ENCODE peak calls at places on chromosome 4, in five cellular contexts. T is GM23248, O is psoas muscle, Q is esophagus squamous epithelium, V is tibial artery. K is an unnamed sample.

GRCh38 chr4:3302164-3302785 is 9.5 kb downstream of the RGS12 start:
- DNase-seq in V (peak; percentile 17), T (no peak), O (no peak), Q (no peak), K (peak; percentile 50)

GRCh38 chr4:173917255-173917960 is 366.1 kb downstream of the FBXO8 start:
- DNase-seq in Q (no peak), T (peak; percentile 84), V (no peak), O (no peak), K (no peak)

GRCh38 chr4:98688416-98689290 is 30.2 kb upstream of the TSPAN5 start:
- DNase-seq in Q (no peak), T (peak; percentile 80), O (no peak), V (no peak), K (no peak)

GRCh38 chr4:184481544-184481943 is 7.2 kb upstream of the IRF2 start:
- DNase-seq in Q (no peak), O (no peak), T (no peak), V (no peak), K (no peak)

GRCh38 chr4:152038238-152038637 is 277.4 kb upstream of the GATB start:
- DNase-seq in T (peak; percentile 81), Q (no peak), O (no peak), V (no peak), K (no peak)

GRCh38 chr4:173506780-173507211 is 23.2 kb downstream of the HAND2 start:
- DNase-seq in Q (no peak), T (no peak), O (no peak), V (no peak), K (peak; percentile 73)

GRCh38 chr4:4860381-4860802 is 927 bp downstream of the MSX1 start:
- DNase-seq in V (no peak), O (no peak), T (no peak), Q (no peak), K (no peak)

GRCh38 chr4:187415227-187415626 is 580.3 kb upstream of the ZFP42 start:
- DNase-seq in V (no peak), Q (no peak), T (no peak), O (no peak), K (no peak)

GRCh38 chr4:102047616-102048015 is 257.1 kb downstream of the BANK1 start:
- DNase-seq in Q (no peak), V (no peak), O (no peak), T (no peak), K (no peak)

GRCh38 chr4:16437836-16438235 is 211.6 kb upstream of the TAPT1 start:
- DNase-seq in T (peak; percentile 69), O (no peak), V (no peak), Q (no peak), K (no peak)

GRCh38 chr4:110190249-110190648 is 8.2 kb downstream of the ELOVL6 start:
- DNase-seq in V (no peak), O (no peak), Q (no peak), T (no peak), K (no peak)

GRCh38 chr4:16801356-16801755 is 97.1 kb downstream of the LDB2 start:
- DNase-seq in O (no peak), Q (no peak), T (no peak), V (no peak), K (no peak)

GRCh38 chr4:5952286-5953002 is 59.6 kb upstream of the CRMP1 start:
- DNase-seq in Q (no peak), O (no peak), V (no peak), T (no peak), K (no peak)

GRCh38 chr4:24456431-24456830 is 127.9 kb downstream of the DHX15 start:
- DNase-seq in V (no peak), T (no peak), O (no peak), Q (no peak), K (no peak)

GRCh38 chr4:40749717-40750460 is at the start of gene NSUN7:
- DNase-seq in T (peak; percentile 38), V (no peak), O (peak; percentile 57), Q (no peak), K (peak; percentile 78)

GRCh38 chr4:141432000-141432712 is 204.2 kb upstream of the IL15 start:
- DNase-seq in Q (no peak), O (no peak), T (peak; percentile 25), V (no peak), K (no peak)

GRCh38 chr4:25552580-25553271 is 102.9 kb upstream of the SLC34A2 start:
- DNase-seq in V (no peak), O (no peak), T (peak; percentile 2), Q (no peak), K (no peak)

GRCh38 chr4:159227984-159228383 is 125.1 kb downstream of the RAPGEF2 start:
- DNase-seq in T (peak; percentile 82), Q (no peak), O (peak; percentile 79), V (peak; percentile 65), K (peak; percentile 80)

GRCh38 chr4:147492761-147493160 is 11.9 kb downstream of the EDNRA start:
- DNase-seq in Q (no peak), V (peak; percentile 45), T (peak; percentile 35), O (no peak), K (no peak)

GRCh38 chr4:78578674-78579430 is 27.3 kb downstream of the ANXA3 start:
- DNase-seq in V (no peak), T (peak; percentile 15), O (no peak), Q (no peak), K (no peak)

GRCh38 chr4:38665846-38666490 is 2.0 kb downstream of the KLF3 start:
- DNase-seq in O (no peak), Q (no peak), T (no peak), V (no peak), K (no peak)

GRCh38 chr4:75593393-75593792 is 36.9 kb downstream of the CDKL2 start:
- DNase-seq in V (no peak), O (no peak), Q (no peak), T (no peak), K (no peak)

GRCh38 chr4:41204400-41204978 is 9.9 kb downstream of the APBB2 start:
- DNase-seq in Q (no peak), O (peak; percentile 61), T (peak; percentile 83), V (no peak), K (no peak)

GRCh38 chr4:74433541-74434172 is 11.3 kb upstream of the AREG start:
- DNase-seq in V (no peak), O (no peak), T (no peak), Q (no peak), K (no peak)

GRCh38 chr4:85496146-85496849 is 21.3 kb downstream of the ARHGAP24 start:
- DNase-seq in Q (no peak), V (no peak), T (peak; percentile 59), O (no peak), K (no peak)

GRCh38 chr4:139137745-139138144 is 39.3 kb downstream of the ELF2 start:
- DNase-seq in V (no peak), T (no peak), O (no peak), Q (no peak), K (no peak)

GRCh38 chr4:10354225-10354624 is 103.0 kb downstream of the ZNF518B start:
- DNase-seq in V (peak; percentile 26), Q (no peak), O (no peak), T (no peak), K (no peak)

GRCh38 chr4:147052361-147052760 is 106.7 kb upstream of the TTC29 start:
- DNase-seq in Q (no peak), O (no peak), V (no peak), T (no peak), K (no peak)

GRCh38 chr4:153512162-153512852 is 46.1 kb downstream of the TMEM131L start:
- DNase-seq in V (no peak), O (no peak), T (no peak), Q (no peak), K (no peak)
- H3K27ac ChIP-seq in V (peak overlapping the region; percentile 73), O (peak overlapping the region; percentile 32), T (peak overlapping the region; percentile 85), Q (peak overlapping the region; percentile 48), K (no peak overlapping the region)

DNA sequence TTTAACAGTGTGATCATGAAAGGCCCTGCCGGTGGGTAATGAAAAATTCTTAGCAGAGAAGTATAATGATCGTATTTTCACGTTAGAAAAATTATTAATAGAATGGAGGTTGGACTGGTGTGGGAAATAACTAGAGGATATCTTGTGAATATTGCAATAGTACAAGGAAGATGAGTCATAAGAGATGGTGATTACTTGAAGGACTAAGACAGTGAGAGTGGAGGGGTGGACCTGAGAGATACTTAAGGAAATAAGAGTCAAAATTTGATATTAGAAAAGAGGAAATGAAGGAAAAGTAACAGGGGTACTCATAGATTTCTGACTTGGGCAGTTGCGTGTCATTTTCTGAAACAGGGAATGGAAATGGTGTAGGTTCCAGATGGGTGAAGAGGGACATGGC is 1.8 kb upstream of the USP53 start:
- DNase-seq in O (no peak), Q (no peak), V (no peak), T (peak; percentile 74), K (no peak)
- H3K4me3 ChIP-seq in O (no peak overlapping the region), Q (no peak overlapping the region), V (no peak overlapping the region), T (no peak overlapping the region), K (no peak overlapping the region)

DNA sequence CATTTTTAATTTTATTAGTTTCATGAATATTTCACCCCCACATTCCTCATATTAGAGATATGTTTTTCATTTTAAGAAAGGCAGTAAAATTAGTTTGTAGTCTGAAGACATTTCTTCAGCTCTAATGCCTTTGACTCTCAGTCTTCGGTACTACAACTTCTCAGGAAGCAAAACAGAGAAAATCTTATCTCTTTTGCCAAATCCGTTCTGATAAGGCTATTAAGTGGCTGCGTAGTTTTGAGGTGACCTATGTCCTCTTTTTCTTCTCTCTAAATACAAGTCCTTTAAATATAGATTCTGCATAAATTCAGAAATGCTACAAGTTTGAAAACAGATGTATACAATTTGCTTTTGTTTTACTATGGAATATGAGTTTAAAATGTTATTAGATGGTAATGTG is 181.1 kb upstream of the ETNPPL start:
- DNase-seq in O (no peak), V (no peak), Q (no peak), T (no peak), K (no peak)
- H3K27me3 ChIP-seq in O (no peaks in the 10 kb centered on the region), V (no peaks in the 10 kb centered on the region), Q (no peaks in the 10 kb centered on the region), T (no peaks in the 10 kb centered on the region), K (no peaks in the 10 kb centered on the region)

GRCh38 chr4:82754546-82755165 is 43.9 kb downstream of the SCD5 start:
- DNase-seq in O (no peak), T (no peak), Q (no peak), V (no peak), K (no peak)
- H3K27ac ChIP-seq in O (no peak overlapping the region), T (no peak overlapping the region), Q (peak overlapping the region; percentile 44), V (peak overlapping the region; percentile 8), K (no peak overlapping the region)